ENCODE peak calls at places on chromosomes 11 and 22, in six cellular contexts. E, K, T, D, I and P are unnamed samples.

GRCh38 chr11:10307411-10308207 is 2.7 kb downstream of the ADM start:
- DNase-seq in E (peak; percentile 83), K (peak; percentile 80), T (peak; percentile 34), D (peak; percentile 79), I (peak; percentile 93), P (peak; percentile 86)

GRCh38 chr11:34613462-34614183 is 7.3 kb upstream of the EHF start:
- DNase-seq in E (no peak), K (no peak), T (no peak), D (no peak), I (no peak), P (no peak)

GRCh38 chr11:126310229-126310991 is 6.5 kb downstream of the DCPS start:
- DNase-seq in E (peak; percentile 67), K (no peak), T (no peak), D (peak; percentile 67), I (peak; percentile 60), P (peak; percentile 74)

GRCh38 chr11:35190804-35191348 is 51.9 kb downstream of the CD44 start:
- DNase-seq in E (no peak), K (no peak), T (no peak), D (no peak), I (no peak), P (no peak)

GRCh38 chr22:24066260-24066659 is 55.2 kb downstream of the CABIN1 start:
- DNase-seq in E (peak; percentile 34), K (no peak), T (no peak), D (no peak), I (no peak), P (no peak)

GRCh38 chr11:124970925-124971324 is 16.9 kb downstream of the CCDC15 start:
- DNase-seq in E (no peak), K (no peak), T (no peak), D (no peak), I (peak; percentile 32), P (no peak)

GRCh38 chr11:223921-224320 is 12.2 kb downstream of the SIRT3 start:
- DNase-seq in E (no peak), K (no peak), T (no peak), D (no peak), I (no peak), P (no peak)

GRCh38 chr11:2298131-2298794 is 3.5 kb downstream of the C11orf21 start:
- DNase-seq in E (no peak), K (no peak), T (no peak), D (no peak), I (no peak), P (no peak)

GRCh38 chr11:75767793-75768111 is 826 bp upstream of the DGAT2 start:
- DNase-seq in E (no peak), K (no peak), T (no peak), D (no peak), I (no peak), P (no peak)

GRCh38 chr22:22878801-22879674 is 8.6 kb upstream of the IGLL5 start:
- DNase-seq in E (no peak), K (no peak), T (no peak), D (no peak), I (no peak), P (no peak)

GRCh38 chr22:46791201-46791731 is 28.8 kb downstream of the TBC1D22A start:
- DNase-seq in E (no peak), K (peak; percentile 69), T (no peak), D (no peak), I (no peak), P (peak; percentile 43)